ENCODE peak calls at places on chromosomes 11 and 22, in eight cellular contexts. One of them, this sample, is unnamed.

GRCh38 chr11:83206771-83207413 is 13.4 kb downstream of the ANKRD42 start:
- DNase-seq in HFFc6: no peak
- DNase-seq in pancreas: no peak
- DNase-seq in AG04450: no peak
- DNase-seq in LNCaP clone FGC: no peak
- DNase-seq in prostate gland: no peak
- DNase-seq in tibial nerve: no peak
- DNase-seq in left lung: no peak
- DNase-seq in this sample: no peak

GRCh38 chr11:118238947-118239346 is 13.2 kb downstream of the MPZL3 start:
- DNase-seq in prostate gland: no peak
- DNase-seq in AG04450: no peak
- DNase-seq in pancreas: no peak
- DNase-seq in LNCaP clone FGC: no peak
- DNase-seq in HFFc6: no peak
- DNase-seq in tibial nerve: no peak
- DNase-seq in left lung: no peak
- DNase-seq in this sample: no peak

GRCh38 chr11:294795-295194 is 4.5 kb downstream of the IFITM5 start:
- DNase-seq in LNCaP clone FGC: no peak
- DNase-seq in HFFc6: no peak
- DNase-seq in pancreas: peak; percentile 68
- DNase-seq in AG04450: no peak
- DNase-seq in prostate gland: no peak
- DNase-seq in left lung: peak; percentile 72
- DNase-seq in tibial nerve: no peak
- DNase-seq in this sample: no peak

GRCh38 chr11:113773092-113773415 is 438 bp downstream of the ZW10 start:
- DNase-seq in prostate gland: peak; percentile 35
- DNase-seq in left lung: no peak
- DNase-seq in AG04450: no peak
- DNase-seq in pancreas: no peak
- DNase-seq in tibial nerve: no peak
- DNase-seq in LNCaP clone FGC: no peak
- DNase-seq in HFFc6: no peak
- DNase-seq in this sample: peak; percentile 42

GRCh38 chr11:108945341-108945740 is 280.5 kb downstream of the DDX10 start:
- DNase-seq in HFFc6: no peak
- DNase-seq in AG04450: no peak
- DNase-seq in left lung: no peak
- DNase-seq in tibial nerve: no peak
- DNase-seq in pancreas: no peak
- DNase-seq in prostate gland: no peak
- DNase-seq in LNCaP clone FGC: no peak
- DNase-seq in this sample: no peak

GRCh38 chr22:49305215-49305965 is 522.3 kb downstream of the BRD1 start:
- DNase-seq in tibial nerve: no peak
- DNase-seq in left lung: peak; percentile 90
- DNase-seq in LNCaP clone FGC: no peak
- DNase-seq in prostate gland: peak; percentile 29
- DNase-seq in pancreas: peak; percentile 91
- DNase-seq in AG04450: no peak
- DNase-seq in HFFc6: no peak
- DNase-seq in this sample: no peak

GRCh38 chr11:61967924-61968757 is 707 bp upstream of the FTH1 start:
- DNase-seq in HFFc6: no peak
- DNase-seq in pancreas: peak; percentile 83
- DNase-seq in left lung: peak; percentile 88
- DNase-seq in AG04450: no peak
- DNase-seq in tibial nerve: no peak
- DNase-seq in LNCaP clone FGC: no peak
- DNase-seq in prostate gland: no peak
- DNase-seq in this sample: no peak

GRCh38 chr22:27810566-27810965 is 9.0 kb upstream of the MN1 start:
- DNase-seq in prostate gland: peak; percentile 27
- DNase-seq in LNCaP clone FGC: no peak
- DNase-seq in left lung: no peak
- DNase-seq in pancreas: peak; percentile 65
- DNase-seq in tibial nerve: peak; percentile 68
- DNase-seq in AG04450: peak; percentile 36
- DNase-seq in HFFc6: peak; percentile 17
- DNase-seq in this sample: peak; percentile 61

GRCh38 chr22:35804421-35804820 is 86.7 kb downstream of the APOL5 start:
- DNase-seq in HFFc6: no peak
- DNase-seq in left lung: no peak
- DNase-seq in prostate gland: no peak
- DNase-seq in pancreas: no peak
- DNase-seq in LNCaP clone FGC: no peak
- DNase-seq in AG04450: no peak
- DNase-seq in tibial nerve: no peak
- DNase-seq in this sample: no peak

GRCh38 chr11:106625566-106625965 is 392.7 kb downstream of the GUCY1A2 start:
- DNase-seq in tibial nerve: no peak
- DNase-seq in HFFc6: no peak
- DNase-seq in pancreas: no peak
- DNase-seq in AG04450: no peak
- DNase-seq in LNCaP clone FGC: no peak
- DNase-seq in left lung: no peak
- DNase-seq in prostate gland: no peak
- DNase-seq in this sample: peak; percentile 51

GRCh38 chr11:70796601-70797000 is 398.3 kb downstream of the CTTN start:
- DNase-seq in LNCaP clone FGC: no peak
- DNase-seq in pancreas: no peak
- DNase-seq in HFFc6: no peak
- DNase-seq in prostate gland: no peak
- DNase-seq in left lung: no peak
- DNase-seq in tibial nerve: no peak
- DNase-seq in AG04450: no peak
- DNase-seq in this sample: no peak

GRCh38 chr11:93221539-93221938 is 23.7 kb upstream of the SLC36A4 start:
- DNase-seq in prostate gland: no peak
- DNase-seq in left lung: no peak
- DNase-seq in HFFc6: no peak
- DNase-seq in AG04450: no peak
- DNase-seq in LNCaP clone FGC: no peak
- DNase-seq in pancreas: no peak
- DNase-seq in tibial nerve: no peak
- DNase-seq in this sample: no peak

GRCh38 chr11:43359432-43359818 is 705 bp downstream of the TTC17 start:
- DNase-seq in HFFc6: peak; percentile 40
- DNase-seq in left lung: no peak
- DNase-seq in LNCaP clone FGC: no peak
- DNase-seq in AG04450: no peak
- DNase-seq in pancreas: no peak
- DNase-seq in prostate gland: no peak
- DNase-seq in tibial nerve: no peak
- DNase-seq in this sample: peak; percentile 20

GRCh38 chr11:44741976-44742375 is 15.2 kb downstream of the TSPAN18 start:
- DNase-seq in AG04450: no peak
- DNase-seq in tibial nerve: no peak
- DNase-seq in HFFc6: no peak
- DNase-seq in prostate gland: no peak
- DNase-seq in LNCaP clone FGC: no peak
- DNase-seq in left lung: no peak
- DNase-seq in pancreas: no peak
- DNase-seq in this sample: no peak

GRCh38 chr22:37162221-37163095 is 12.7 kb upstream of the IL2RB start:
- DNase-seq in AG04450: no peak
- DNase-seq in left lung: peak; percentile 17
- DNase-seq in HFFc6: no peak
- DNase-seq in LNCaP clone FGC: no peak
- DNase-seq in pancreas: peak; percentile 17
- DNase-seq in prostate gland: no peak
- DNase-seq in tibial nerve: no peak
- DNase-seq in this sample: no peak

GRCh38 chr22:24319451-24319850 is 48.8 kb downstream of the SPECC1L start:
- DNase-seq in LNCaP clone FGC: no peak
- DNase-seq in left lung: no peak
- DNase-seq in HFFc6: no peak
- DNase-seq in prostate gland: no peak
- DNase-seq in AG04450: no peak
- DNase-seq in pancreas: no peak
- DNase-seq in tibial nerve: no peak
- DNase-seq in this sample: peak; percentile 32

GRCh38 chr11:72012897-72013721 is 14.4 kb downstream of the IL18BP start:
- DNase-seq in HFFc6: no peak
- DNase-seq in prostate gland: peak; percentile 79
- DNase-seq in tibial nerve: peak; percentile 60
- DNase-seq in left lung: peak; percentile 85
- DNase-seq in AG04450: no peak
- DNase-seq in pancreas: peak; percentile 81
- DNase-seq in LNCaP clone FGC: peak; percentile 82
- DNase-seq in this sample: no peak

GRCh38 chr11:123628936-123629683 is 25.3 kb downstream of the SCN3B start:
- DNase-seq in LNCaP clone FGC: no peak
- DNase-seq in AG04450: peak; percentile 33
- DNase-seq in left lung: no peak
- DNase-seq in prostate gland: no peak
- DNase-seq in tibial nerve: no peak
- DNase-seq in HFFc6: peak; percentile 74
- DNase-seq in pancreas: no peak
- DNase-seq in this sample: no peak

GRCh38 chr11:35247863-35248262 is 108.9 kb downstream of the CD44 start:
- DNase-seq in HFFc6: no peak
- DNase-seq in LNCaP clone FGC: no peak
- DNase-seq in prostate gland: no peak
- DNase-seq in pancreas: no peak
- DNase-seq in AG04450: no peak
- DNase-seq in left lung: no peak
- DNase-seq in tibial nerve: no peak
- DNase-seq in this sample: no peak

GRCh38 chr22:49592780-49593501 is 234.7 kb downstream of the BRD1 start:
- DNase-seq in tibial nerve: no peak
- DNase-seq in LNCaP clone FGC: no peak
- DNase-seq in HFFc6: no peak
- DNase-seq in AG04450: no peak
- DNase-seq in pancreas: no peak
- DNase-seq in left lung: no peak
- DNase-seq in prostate gland: no peak
- DNase-seq in this sample: no peak

GRCh38 chr11:12943276-12943675 is 65.8 kb upstream of the RASSF10 start:
- DNase-seq in prostate gland: no peak
- DNase-seq in pancreas: no peak
- DNase-seq in left lung: no peak
- DNase-seq in HFFc6: no peak
- DNase-seq in AG04450: no peak
- DNase-seq in tibial nerve: no peak
- DNase-seq in LNCaP clone FGC: no peak
- DNase-seq in this sample: no peak

GRCh38 chr22:28761449-28761755 is 11.1 kb upstream of the CCDC117 start:
- DNase-seq in AG04450: no peak
- DNase-seq in prostate gland: no peak
- DNase-seq in LNCaP clone FGC: no peak
- DNase-seq in pancreas: no peak
- DNase-seq in tibial nerve: no peak
- DNase-seq in HFFc6: no peak
- DNase-seq in left lung: no peak
- DNase-seq in this sample: no peak

GRCh38 chr11:129453293-129453721 is 77.7 kb downstream of the BARX2 start:
- DNase-seq in pancreas: no peak
- DNase-seq in LNCaP clone FGC: peak; percentile 67
- DNase-seq in prostate gland: peak; percentile 85
- DNase-seq in left lung: no peak
- DNase-seq in AG04450: no peak
- DNase-seq in tibial nerve: no peak
- DNase-seq in HFFc6: no peak
- DNase-seq in this sample: no peak

GRCh38 chr11:124667601-124668000 is 5.9 kb downstream of the SIAE start:
- DNase-seq in left lung: no peak
- DNase-seq in LNCaP clone FGC: no peak
- DNase-seq in HFFc6: no peak
- DNase-seq in prostate gland: no peak
- DNase-seq in pancreas: no peak
- DNase-seq in tibial nerve: no peak
- DNase-seq in AG04450: no peak
- DNase-seq in this sample: no peak

GRCh38 chr11:124669193-124669592 is 4.3 kb downstream of the SIAE start:
- DNase-seq in HFFc6: peak; percentile 25
- DNase-seq in pancreas: no peak
- DNase-seq in prostate gland: peak; percentile 48
- DNase-seq in left lung: no peak
- DNase-seq in tibial nerve: no peak
- DNase-seq in AG04450: no peak
- DNase-seq in LNCaP clone FGC: peak; percentile 13
- DNase-seq in this sample: peak; percentile 31

GRCh38 chr11:124673333-124674167 is at the start of the genes SIAE and SPA17:
- DNase-seq in tibial nerve: peak; percentile 86
- DNase-seq in HFFc6: peak; percentile 88
- DNase-seq in prostate gland: peak; percentile 94
- DNase-seq in AG04450: peak; percentile 92
- DNase-seq in pancreas: peak; percentile 97
- DNase-seq in left lung: peak; percentile 98
- DNase-seq in LNCaP clone FGC: peak; percentile 89
- DNase-seq in this sample: peak; percentile 97

GRCh38 chr11:124672531-124673215 is 866 bp downstream of the SIAE start:
- DNase-seq in left lung: no peak
- DNase-seq in prostate gland: no peak
- DNase-seq in LNCaP clone FGC: no peak
- DNase-seq in AG04450: no peak
- DNase-seq in HFFc6: no peak
- DNase-seq in pancreas: no peak
- DNase-seq in tibial nerve: no peak
- DNase-seq in this sample: no peak

GRCh38 chr11:124670732-124671131 is 2.8 kb downstream of the SIAE start:
- DNase-seq in tibial nerve: no peak
- DNase-seq in AG04450: no peak
- DNase-seq in LNCaP clone FGC: no peak
- DNase-seq in prostate gland: no peak
- DNase-seq in HFFc6: no peak
- DNase-seq in pancreas: no peak
- DNase-seq in left lung: no peak
- DNase-seq in this sample: no peak
- TF ChIP-seq CTCF in tibial nerve: no peak
- TF ChIP-seq CTCF in AG04450: no peak
- TF ChIP-seq CTCF in LNCaP clone FGC: no peak
- TF ChIP-seq CTCF in prostate gland: no peak
- TF ChIP-seq CTCF in HFFc6: no peak
- TF ChIP-seq CTCF in pancreas: no peak
- TF ChIP-seq CTCF in left lung: no peak
- TF ChIP-seq CTCF in this sample: no peak

GRCh38 chr11:109978895-109979294 is 114.3 kb upstream of the ZC3H12C start:
- DNase-seq in AG04450: no peak
- DNase-seq in pancreas: no peak
- DNase-seq in HFFc6: no peak
- DNase-seq in tibial nerve: no peak
- DNase-seq in left lung: no peak
- DNase-seq in prostate gland: no peak
- DNase-seq in LNCaP clone FGC: no peak
- DNase-seq in this sample: peak; percentile 23
- TF ChIP-seq CTCF in AG04450: no peak
- TF ChIP-seq CTCF in pancreas: no peak
- TF ChIP-seq CTCF in HFFc6: no peak
- TF ChIP-seq CTCF in tibial nerve: no peak
- TF ChIP-seq CTCF in left lung: no peak
- TF ChIP-seq CTCF in prostate gland: no peak
- TF ChIP-seq CTCF in LNCaP clone FGC: no peak
- TF ChIP-seq CTCF in this sample: no peak

GRCh38 chr22:19965771-19966709 is 24.4 kb upstream of the TXNRD2 start:
- DNase-seq in LNCaP clone FGC: no peak
- DNase-seq in prostate gland: no peak
- DNase-seq in tibial nerve: no peak
- DNase-seq in HFFc6: no peak
- DNase-seq in left lung: peak; percentile 54
- DNase-seq in AG04450: no peak
- DNase-seq in pancreas: peak; percentile 67
- DNase-seq in this sample: peak; percentile 35
- TF ChIP-seq CTCF in LNCaP clone FGC: peak; percentile 29
- TF ChIP-seq CTCF in prostate gland: no peak
- TF ChIP-seq CTCF in tibial nerve: no peak
- TF ChIP-seq CTCF in HFFc6: peak; percentile 70
- TF ChIP-seq CTCF in left lung: no peak
- TF ChIP-seq CTCF in AG04450: peak; percentile 53
- TF ChIP-seq CTCF in pancreas: no peak
- TF ChIP-seq CTCF in this sample: peak; percentile 31

GRCh38 chr11:97269527-97269926 is 879.7 kb downstream of the JRKL start:
- DNase-seq in HFFc6: no peak
- DNase-seq in AG04450: no peak
- DNase-seq in left lung: no peak
- DNase-seq in LNCaP clone FGC: no peak
- DNase-seq in prostate gland: no peak
- DNase-seq in tibial nerve: no peak
- DNase-seq in pancreas: no peak
- DNase-seq in this sample: no peak
- TF ChIP-seq CTCF in HFFc6: peak; percentile 39
- TF ChIP-seq CTCF in AG04450: no peak
- TF ChIP-seq CTCF in left lung: no peak
- TF ChIP-seq CTCF in LNCaP clone FGC: peak; percentile 50
- TF ChIP-seq CTCF in prostate gland: no peak
- TF ChIP-seq CTCF in tibial nerve: no peak
- TF ChIP-seq CTCF in pancreas: no peak
- TF ChIP-seq CTCF in this sample: no peak